ENCODE peak calls at places on chromosome 14, in five cellular contexts. K, O, C, G and R are unnamed samples. For H3K9me3, the result is how much of the 10 kb centered on the place peaks cover.

GRCh38 chr14:53156238-53156637 is 3.1 kb upstream of the DDHD1 start:
- DNase-seq in G (no peak), C (no peak), K (no peak), O (no peak), R (no peak)

GRCh38 chr14:20197459-20197858 is 6.8 kb downstream of the OR11G2 start:
- DNase-seq in G (no peak), C (no peak), K (no peak), O (no peak), R (no peak)

GRCh38 chr14:101072070-101072469 is 168.5 kb upstream of the RTL1 start:
- DNase-seq in O (no peak), C (peak), G (no peak), K (no peak), R (no peak)

GRCh38 chr14:102046337-102047278 is 40.2 kb downstream of the HSP90AA1 start:
- DNase-seq in K (peak), O (peak), C (peak), G (peak), R (peak)

GRCh38 chr14:28596336-28596735 is 170.3 kb upstream of the FOXG1 start:
- DNase-seq in C (no peak), O (peak), G (peak), K (no peak), R (no peak)

GRCh38 chr14:64673748-64674147 is 30.5 kb upstream of the PLEKHG3 start:
- DNase-seq in G (no peak), O (peak), K (no peak), C (no peak), R (no peak)

GRCh38 chr14:103541494-103541943 is 12.5 kb downstream of the TRMT61A start:
- DNase-seq in K (no peak), G (no peak), O (no peak), C (no peak), R (no peak)

GRCh38 chr14:23380197-23381016 is 3.6 kb downstream of the CMTM5 start:
- DNase-seq in O (no peak), G (no peak), C (no peak), K (no peak), R (no peak)

GRCh38 chr14:33930464-33930863 is 20.4 kb downstream of the EGLN3 start:
- DNase-seq in G (no peak), K (no peak), C (no peak), O (no peak), R (no peak)

GRCh38 chr14:92426237-92426636 is 87.3 kb upstream of the RIN3 start:
- DNase-seq in C (no peak), O (peak), K (no peak), G (no peak), R (no peak)

GRCh38 chr14:77738559-77739250 is 22.3 kb downstream of the SNW1 start:
- DNase-seq in O (peak), K (no peak), G (no peak), C (no peak), R (no peak)

GRCh38 chr14:74980746-74981661 is 21.7 kb upstream of the EIF2B2 start:
- DNase-seq in G (no peak), C (no peak), K (no peak), O (peak), R (no peak)

GRCh38 chr14:77158175-77158908 is 16.8 kb upstream of the ZDHHC22 start:
- DNase-seq in G (peak), O (peak), K (peak), C (peak), R (no peak)

GRCh38 chr14:83765200-83765599 is 1764.7 kb upstream of the FLRT2 start:
- DNase-seq in O (no peak), C (no peak), G (no peak), K (no peak), R (no peak)

GRCh38 chr14:74882103-74882920 is 596 bp downstream of the DLST start:
- DNase-seq in K (peak), G (peak), O (peak), C (peak), R (no peak)

GRCh38 chr14:24130717-24131548 is 474 bp downstream of the FITM1 start:
- DNase-seq in K (peak), G (no peak), O (no peak), C (no peak), R (no peak)

GRCh38 chr14:95290769-95291440 is 28.8 kb downstream of the CLMN start:
- DNase-seq in C (no peak), O (no peak), K (peak), G (no peak), R (no peak)

GRCh38 chr14:21020977-21021545 is 3.8 kb downstream of the NDRG2 start:
- DNase-seq in K (no peak), C (no peak), O (no peak), G (no peak), R (no peak)

GRCh38 chr14:59407246-59407615 is 57.9 kb downstream of the GPR135 start:
- DNase-seq in K (no peak), C (no peak), G (no peak), O (peak), R (no peak)
- H3K4me3 ChIP-seq in K (no peak), C (no peak), G (no peak), O (no peak), R (no peak)

DNA sequence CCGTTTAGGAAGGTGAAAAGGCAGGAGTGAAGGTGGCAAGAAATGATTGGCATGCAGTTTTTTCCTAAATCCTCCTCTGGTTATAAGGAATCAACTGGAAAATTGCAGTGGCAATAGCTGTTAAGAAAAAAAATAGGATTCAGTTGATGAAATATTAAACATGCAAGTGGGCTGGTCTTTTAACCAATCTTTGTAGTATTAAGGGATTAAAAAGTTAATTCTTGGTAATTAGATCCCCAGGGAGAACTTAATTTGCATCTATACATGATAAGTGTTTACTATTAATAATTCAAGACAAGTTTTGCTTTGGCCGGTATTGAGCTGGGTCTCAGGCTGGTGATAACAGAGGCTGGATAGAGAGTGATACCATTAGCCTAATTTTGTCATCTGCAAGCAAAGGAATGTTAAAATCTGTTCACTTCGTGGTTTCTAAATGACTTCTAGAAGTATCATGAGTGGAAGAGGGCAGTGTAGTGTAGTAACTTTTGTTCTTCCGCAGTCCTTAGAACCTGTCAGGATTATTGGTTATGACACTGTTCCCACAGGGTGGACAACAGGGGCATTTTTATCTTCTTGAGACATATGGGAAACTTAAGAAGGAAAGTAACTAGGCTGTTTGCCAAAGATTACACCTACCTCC is 118.5 kb downstream of the PRKCH start:
- DNase-seq in K (no peak), O (no peak), G (no peak), C (no peak), R (no peak)
- H3K9me3 ChIP-seq in K (under half), O (under half), G (under half), C (under half), R (under half)

GRCh38 chr14:87411370-87411769 is 581.6 kb downstream of the GALC start:
- DNase-seq in O (no peak), G (no peak), C (peak), K (no peak), R (no peak)
- TF ChIP-seq CTCF in O (no peak), G (no peak), C (no peak), K (no peak), R (no peak)

GRCh38 chr14:105015905-105016304 is 5.0 kb downstream of the CDCA4 start:
- DNase-seq in K (no peak), O (no peak), C (no peak), G (no peak), R (no peak)

GRCh38 chr14:105014631-105015030 is 6.3 kb downstream of the CDCA4 start:
- DNase-seq in O (no peak), G (no peak), C (no peak), K (no peak), R (no peak)

GRCh38 chr14:105013150-105013787 is 7.6 kb downstream of the CDCA4 start:
- DNase-seq in O (no peak), K (peak), C (no peak), G (no peak), R (no peak)

GRCh38 chr14:105014032-105014431 is 6.9 kb downstream of the CDCA4 start:
- DNase-seq in O (no peak), G (no peak), K (no peak), C (no peak), R (no peak)

GRCh38 chr14:105015242-105015641 is 5.6 kb downstream of the CDCA4 start:
- DNase-seq in O (no peak), C (no peak), G (no peak), K (no peak), R (no peak)
- H3K4me3 ChIP-seq in O (no peak), C (no peak), G (no peak), K (no peak), R (no peak)